ENCODE peak calls at places on chromosomes 12 and 14, in four cellular contexts. M, K, A and I are unnamed samples. For H3K4me1, the result is how much of the 10 kb centered on the place peaks cover.

GRCh38 chr14:61260939-61261776 is 20.0 kb downstream of the TMEM30B start:
- DNase-seq in A (no peak), M (no peak), K (no peak), I (no peak)

GRCh38 chr12:95204141-95204866 is 13.0 kb downstream of the FGD6 start:
- DNase-seq in A (no peak), K (no peak), M (peak), I (peak)

GRCh38 chr12:105783983-105784947 is 354.5 kb downstream of the NUAK1 start:
- DNase-seq in K (no peak), A (no peak), M (no peak), I (no peak)

GRCh38 chr14:89240414-89240813 is 176.6 kb downstream of the FOXN3 start:
- DNase-seq in K (no peak), A (no peak), M (no peak), I (no peak)

GRCh38 chr14:92135269-92135668 is 13.5 kb downstream of the CPSF2 start:
- DNase-seq in K (no peak), M (no peak), A (no peak), I (no peak)

GRCh38 chr12:1429980-1430379 is 164.4 kb downstream of the FBXL14 start:
- DNase-seq in K (no peak), M (no peak), A (no peak), I (no peak)

GRCh38 chr14:100762089-100762515 is 35.4 kb downstream of the DLK1 start:
- DNase-seq in M (no peak), A (no peak), K (no peak), I (no peak)

GRCh38 chr14:59252772-59253500 is 64.5 kb downstream of the DAAM1 start:
- DNase-seq in A (no peak), M (no peak), K (no peak), I (no peak)

GRCh38 chr12:30880813-30881212 is 45.7 kb upstream of the TSPAN11 start:
- DNase-seq in M (no peak), K (no peak), A (no peak), I (no peak)

GRCh38 chr12:15004401-15004800 is 31.6 kb downstream of the PDE6H start:
- DNase-seq in A (no peak), M (no peak), K (no peak), I (no peak)

GRCh38 chr12:70592664-70593063 is 44.6 kb downstream of the PTPRB start:
- DNase-seq in A (no peak), M (no peak), K (no peak), I (no peak)

GRCh38 chr12:32115404-32116104 is 8.9 kb downstream of the BICD1 start:
- DNase-seq in M (peak), K (peak), A (no peak), I (peak)

GRCh38 chr14:19878029-19878642 is 3.2 kb downstream of the OR4K2 start:
- DNase-seq in A (no peak), K (no peak), M (no peak), I (no peak)

GRCh38 chr12:75599061-75599460 is 87.7 kb upstream of the KRR1 start:
- DNase-seq in K (no peak), A (no peak), M (no peak), I (no peak)

GRCh38 chr14:99408971-99409289 is 71.7 kb downstream of the SETD3 start:
- DNase-seq in M (no peak), K (no peak), A (no peak), I (no peak)

GRCh38 chr12:25386823-25387134 is 136.1 kb upstream of the KRAS start:
- DNase-seq in A (no peak), K (no peak), M (peak), I (peak)

GRCh38 chr14:53034036-53034435 is 83.2 kb upstream of the FERMT2 start:
- DNase-seq in A (no peak), M (no peak), K (no peak), I (no peak)

GRCh38 chr12:1980282-1980681 is 24.0 kb downstream of the DCP1B start:
- DNase-seq in A (no peak), M (no peak), K (no peak), I (no peak)

GRCh38 chr12:68844318-68844745 is 36.4 kb downstream of the MDM2 start:
- DNase-seq in A (no peak), K (no peak), M (no peak), I (no peak)
- H3K4me1 ChIP-seq in A (under half), K (under half), M (under half), I (under half)

DNA sequence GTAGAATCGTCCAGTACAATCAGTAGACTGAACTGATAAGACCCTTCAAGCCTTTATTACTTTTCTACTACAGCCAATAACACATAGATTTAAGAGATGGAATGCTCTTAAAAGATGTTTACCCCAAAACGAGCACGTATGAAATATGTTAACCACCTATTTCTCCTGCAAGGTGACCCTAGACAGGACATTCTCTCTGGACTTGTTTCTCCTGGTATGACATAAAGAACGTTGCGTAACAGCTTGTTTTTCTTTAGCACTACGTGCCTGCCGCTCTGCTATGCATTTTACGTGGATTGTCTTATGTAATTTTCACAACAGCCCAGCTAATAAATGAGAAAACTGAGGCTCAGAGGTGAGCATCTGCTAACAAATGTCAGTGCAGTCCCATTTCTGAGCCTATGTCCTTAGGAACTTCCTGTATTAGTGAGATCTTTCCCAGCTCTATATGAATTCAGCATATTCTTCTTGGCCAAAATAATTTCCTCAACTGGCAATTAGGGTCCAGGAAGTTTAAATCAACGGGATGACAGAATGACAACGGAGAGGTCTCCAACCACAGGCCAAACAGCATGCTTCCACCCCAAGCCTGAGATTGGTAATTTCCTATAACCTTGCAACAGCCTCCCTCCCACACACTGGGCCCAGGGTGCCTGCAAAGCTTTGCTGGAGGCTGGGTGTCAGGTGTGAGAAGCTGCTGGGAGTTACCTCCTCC is 3.7 kb downstream of the NFKBIA start:
- DNase-seq in A (no peak), K (no peak), M (no peak), I (no peak)
- TF ChIP-seq POLR2A in A (no peak), K (peak), M (peak), I (no peak)

GRCh38 chr12:40215977-40216376 is 8.8 kb upstream of the LRRK2 start:
- DNase-seq in M (no peak), A (no peak), K (no peak), I (no peak)

GRCh38 chr12:40211185-40211584 is 13.6 kb upstream of the LRRK2 start:
- DNase-seq in K (no peak), M (no peak), A (no peak), I (no peak)

GRCh38 chr12:40208707-40209106 is 16.1 kb upstream of the LRRK2 start:
- DNase-seq in A (no peak), M (no peak), K (no peak), I (no peak)

GRCh38 chr12:40209886-40210285 is 14.9 kb upstream of the LRRK2 start:
- DNase-seq in M (no peak), K (no peak), A (no peak), I (no peak)

GRCh38 chr12:40212566-40212965 is 12.2 kb upstream of the LRRK2 start:
- DNase-seq in M (no peak), K (no peak), A (no peak), I (no peak)
- H3K4me1 ChIP-seq in M (under half), K (under half), A (under half), I (under half)

GRCh38 chr12:8709124-8709830 is 11.5 kb downstream of the RIMKLB start:
- DNase-seq in M (no peak), A (no peak), K (no peak), I (peak)
- TF ChIP-seq POLR2A in M (no peak), A (no peak), K (no peak), I (no peak)

GRCh38 chr12:68633614-68634558 is 23.2 kb downstream of the RAP1B start:
- DNase-seq in M (no peak), A (no peak), K (no peak), I (no peak)
- H3K4me1 ChIP-seq in M (under half), A (half or more), K (under half), I (under half)

DNA sequence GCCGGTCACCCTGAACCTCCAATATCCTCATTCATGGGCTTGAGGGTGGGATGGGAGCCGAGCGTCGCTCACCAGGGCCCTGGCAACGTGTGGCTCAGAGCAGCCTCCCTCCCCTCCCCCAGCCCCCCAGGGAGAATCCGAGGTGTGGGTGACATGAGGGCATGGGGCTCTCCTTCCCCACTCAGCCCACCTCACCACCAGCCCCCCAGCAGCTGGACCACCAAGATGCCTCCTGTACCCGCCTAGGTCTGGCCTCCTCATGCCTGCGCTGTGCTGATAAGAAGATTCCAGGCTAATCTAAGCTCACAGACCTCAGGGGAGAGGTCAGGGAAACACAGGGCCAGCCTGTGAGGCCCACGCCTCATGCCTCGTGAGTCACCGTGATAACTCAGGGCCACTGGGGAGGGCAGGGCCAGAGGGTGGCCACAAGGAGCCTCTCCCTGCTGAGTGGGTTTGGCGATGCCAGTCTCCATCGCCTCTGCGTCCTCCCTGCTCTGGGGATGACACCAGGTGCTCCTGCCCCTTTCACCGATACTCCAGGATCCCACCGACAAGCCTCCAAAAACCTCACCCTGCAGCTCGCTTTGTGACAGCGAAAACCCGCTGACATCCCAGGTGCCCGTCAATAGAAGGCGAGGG is 56.9 kb downstream of the TESC start:
- DNase-seq in A (no peak), M (no peak), K (no peak), I (no peak)
- TF ChIP-seq POLR2A in A (no peak), M (no peak), K (no peak), I (no peak)

DNA sequence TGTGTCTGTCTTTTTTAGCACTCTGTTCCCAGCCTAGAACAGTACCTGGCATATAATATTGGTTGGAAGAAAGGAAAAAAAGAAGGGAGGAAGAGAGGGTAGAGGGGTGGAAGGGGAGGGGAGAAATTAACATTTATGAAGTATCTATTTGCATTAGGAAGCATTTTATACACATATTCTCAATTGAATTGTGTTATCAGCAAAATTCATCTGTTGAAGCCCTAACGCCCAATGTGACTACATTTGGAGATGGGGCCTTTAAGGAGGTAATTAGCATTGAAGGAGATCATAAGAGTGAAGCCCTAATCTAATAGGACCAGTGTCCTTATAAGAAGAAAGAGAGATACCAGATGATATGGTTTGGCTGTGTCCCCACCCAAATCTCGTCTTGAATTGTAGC is 30.2 kb upstream of the FICD start:
- DNase-seq in M (no peak), A (no peak), K (no peak), I (no peak)
- H3K4me1 ChIP-seq in M (under half), A (under half), K (under half), I (under half)